ENCODE peak calls at places on chromosomes 13 and 19, in nine cellular contexts. S is KBM-7; X is activated CD4-positive, alpha-beta T cell treated with anti-CD3 and anti-CD28 coated beads, Interleukin-2, amount 50 U/mL, for 48 hours; T is SIG-M5; W is erythroblast; V is MV-4-11; F is RPMI8226; C is NB4; R is C1 segment of cervical spinal cord. K is an unnamed sample.

GRCh38 chr13:39370554-39370953 is 232.4 kb downstream of the LHFPL6 start:
- DNase-seq in S (no peak), X (no peak), T (no peak), W (no peak), V (no peak), F (no peak), C (no peak), R (no peak), K (no peak)

GRCh38 chr13:35191883-35192282 is 249.8 kb downstream of the NBEA start:
- DNase-seq in S (no peak), X (no peak), T (no peak), W (no peak), V (no peak), F (no peak), C (no peak), R (no peak), K (no peak)

GRCh38 chr13:24746618-24747247 is 17.2 kb upstream of the RNF17 start:
- DNase-seq in S (no peak), X (no peak), T (no peak), W (peak), V (peak), F (peak), C (peak), R (no peak), K (no peak)

GRCh38 chr19:35264281-35265125 is 4.3 kb upstream of the USF2 start:
- DNase-seq in S (peak), X (no peak), T (no peak), W (no peak), V (peak), F (no peak), C (no peak), R (no peak), K (peak)

GRCh38 chr13:78601886-78602560 is 1.3 kb downstream of the POU4F1 start:
- DNase-seq in S (no peak), X (no peak), T (no peak), W (no peak), V (no peak), F (no peak), C (no peak), R (no peak), K (no peak)

GRCh38 chr19:43464089-43464775 is 1.2 kb downstream of the LYPD3 start:
- DNase-seq in S (no peak), X (peak), T (no peak), W (no peak), V (no peak), F (peak), C (no peak), R (peak), K (no peak)

GRCh38 chr19:31355330-31356289 is 6.4 kb upstream of the TSHZ3 start:
- DNase-seq in S (no peak), X (no peak), T (no peak), W (no peak), V (no peak), F (no peak), C (no peak), R (no peak), K (no peak)

GRCh38 chr13:73341748-73342147 is 282.9 kb downstream of the KLF5 start:
- DNase-seq in S (no peak), X (no peak), T (no peak), W (no peak), V (no peak), F (no peak), C (no peak), R (no peak), K (peak)

GRCh38 chr19:18846862-18847515 is 15.2 kb downstream of the UPF1 start:
- DNase-seq in S (peak), X (peak), T (no peak), W (peak), V (peak), F (peak), C (peak), R (peak), K (peak)

GRCh38 chr19:48561412-48561811 is 9.4 kb downstream of the SULT2B1 start:
- DNase-seq in S (no peak), X (no peak), T (no peak), W (no peak), V (no peak), F (no peak), C (no peak), R (no peak), K (peak)

GRCh38 chr13:103812966-103813365 is 746.7 kb upstream of the SLC10A2 start:
- DNase-seq in S (no peak), X (no peak), T (no peak), W (no peak), V (no peak), F (no peak), C (no peak), R (no peak), K (no peak)

K was measured in Caki2.